ENCODE peak calls at places on chromosomes 2 and 18, in eight cellular contexts. Z is HTR-8/SVneo; P is activated CD4-positive, alpha-beta T cell treated with anti-CD3 and anti-CD28 coated beads for 24 hours; R is activated T-cell treated with anti-CD3 and anti-CD28 coated beads, Interleukin-2, amount 50 U/mL, for 4 hours; H is fibroblast of villous mesenchyme; S is stimulated activated CD4-positive, alpha-beta T cell treated with anti-CD3 and anti-CD28 coated beads, Interleukin-1b, Interleukin-23, amount 100 ng/mL, for 24 hours; N is NCI-H69; E is sigmoid colon. M is an unnamed sample.

GRCh38 chr2:168635065-168635577 is 167.3 kb upstream of the NOSTRIN start:
- DNase-seq in Z (no peak), P (no peak), R (no peak), H (peak), S (no peak), N (peak), E (peak), M (peak)

GRCh38 chr2:59083075-59083792 is 842.1 kb upstream of the FANCL start:
- DNase-seq in Z (no peak), P (no peak), R (no peak), H (no peak), S (no peak), N (no peak), E (no peak), M (no peak)

GRCh38 chr2:106095478-106096392 is 98.4 kb downstream of the UXS1 start:
- DNase-seq in Z (no peak), P (peak), R (peak), H (no peak), S (peak), N (no peak), E (no peak), M (no peak)

GRCh38 chr18:34767601-34768027 is 57.5 kb downstream of the DTNA start:
- DNase-seq in Z (no peak), P (no peak), R (no peak), H (peak), S (no peak), N (no peak), E (no peak), M (no peak)

GRCh38 chr2:204468689-204469429 is 76.4 kb upstream of the PARD3B start:
- DNase-seq in Z (no peak), P (no peak), R (no peak), H (peak), S (no peak), N (no peak), E (no peak), M (no peak)

GRCh38 chr2:212193066-212193465 is 345.5 kb downstream of the ERBB4 start:
- DNase-seq in Z (no peak), P (no peak), R (no peak), H (no peak), S (no peak), N (peak), E (no peak), M (no peak)

GRCh38 chr2:3254438-3254941 is 123.1 kb downstream of the EIPR1 start:
- DNase-seq in Z (no peak), P (no peak), R (no peak), H (no peak), S (no peak), N (peak), E (no peak), M (no peak)

GRCh38 chr18:13278231-13278630 is 59.7 kb downstream of the LDLRAD4 start:
- DNase-seq in Z (no peak), P (no peak), R (no peak), H (no peak), S (no peak), N (no peak), E (no peak), M (no peak)

GRCh38 chr18:54742654-54743053 is 85.6 kb upstream of the RAB27B start:
- DNase-seq in Z (no peak), P (no peak), R (no peak), H (peak), S (no peak), N (no peak), E (peak), M (peak)

GRCh38 chr18:36031903-36032302 is 35.5 kb downstream of the RPRD1A start:
- DNase-seq in Z (no peak), P (no peak), R (no peak), H (no peak), S (no peak), N (no peak), E (no peak), M (no peak)

GRCh38 chr2:54704688-54705605 is 18.5 kb upstream of the EML6 start:
- DNase-seq in Z (peak), P (no peak), R (no peak), H (peak), S (no peak), N (peak), E (no peak), M (no peak)

GRCh38 chr2:27278010-27278409 is 2.8 kb downstream of the DNAJC5G start:
- DNase-seq in Z (no peak), P (no peak), R (no peak), H (no peak), S (no peak), N (no peak), E (no peak), M (no peak)

GRCh38 chr18:55650363-55650870 is 62.4 kb upstream of the TCF4 start:
- DNase-seq in Z (no peak), P (no peak), R (no peak), H (no peak), S (no peak), N (no peak), E (no peak), M (no peak)

GRCh38 chr18:6994719-6995430 is 122.7 kb downstream of the LAMA1 start:
- DNase-seq in Z (peak), P (no peak), R (no peak), H (peak), S (no peak), N (peak), E (no peak), M (no peak)

GRCh38 chr2:136255648-136256461 is 137.9 kb upstream of the CXCR4 start:
- DNase-seq in Z (no peak), P (no peak), R (peak), H (no peak), S (no peak), N (no peak), E (no peak), M (no peak)

GRCh38 chr18:13181765-13182164 is 36.8 kb upstream of the LDLRAD4 start:
- DNase-seq in Z (no peak), P (no peak), R (no peak), H (no peak), S (no peak), N (no peak), E (no peak), M (no peak)

GRCh38 chr2:126653102-126653501 is 2.9 kb upstream of the GYPC start:
- DNase-seq in Z (no peak), P (no peak), R (no peak), H (no peak), S (no peak), N (no peak), E (no peak), M (no peak)